ENCODE peak calls at places on chromosome 6, in five cellular contexts. L is K562, K is HepG2, A is HCT116, Q is H1. R is an unnamed sample.

GRCh38 chr6:41428402-41428994 is 93.1 kb downstream of the NCR2 start:
- DNase-seq in L (no peak), K (no peak), A (no peak), Q (no peak), R (no peak)

GRCh38 chr6:71299541-71300470 is 11.2 kb downstream of the OGFRL1 start:
- DNase-seq in L (no peak), K (no peak), A (no peak), Q (no peak), R (no peak)

GRCh38 chr6:116208056-116208785 is 45.7 kb downstream of the TSPYL4 start:
- DNase-seq in L (no peak), K (no peak), A (no peak), Q (no peak), R (no peak)

GRCh38 chr6:12291785-12292604 is 1.8 kb downstream of the EDN1 start:
- DNase-seq in L (no peak), K (peak), A (no peak), Q (peak), R (no peak)

GRCh38 chr6:47288245-47289090 is 21.2 kb downstream of the TNFRSF21 start:
- DNase-seq in L (no peak), K (no peak), A (no peak), Q (no peak), R (no peak)

GRCh38 chr6:18501313-18502013 is 114.3 kb downstream of the RNF144B start:
- DNase-seq in L (no peak), K (no peak), A (no peak), Q (no peak), R (no peak)

GRCh38 chr6:146190581-146190980 is 161.7 kb downstream of the GRM1 start:
- DNase-seq in L (no peak), K (no peak), A (no peak), Q (no peak), R (no peak)

GRCh38 chr6:6686748-6687601 is 98.5 kb downstream of the LY86 start:
- DNase-seq in L (peak), K (peak), A (peak), Q (peak), R (no peak)

GRCh38 chr6:88982720-88983119 is 19.3 kb upstream of the RNGTT start:
- DNase-seq in L (peak), K (peak), A (peak), Q (no peak), R (peak)

GRCh38 chr6:11732036-11732545 is 46.5 kb downstream of the ADTRP start:
- DNase-seq in L (no peak), K (no peak), A (no peak), Q (no peak), R (peak)

GRCh38 chr6:35320031-35320410 is 22.3 kb upstream of the PPARD start:
- DNase-seq in L (no peak), K (no peak), A (no peak), Q (no peak), R (no peak)

GRCh38 chr6:154732538-154732823 is 735 bp upstream of the SCAF8 start:
- DNase-seq in L (no peak), K (no peak), A (no peak), Q (no peak), R (no peak)

GRCh38 chr6:10429638-10430427 is 15.0 kb upstream of the TFAP2A start:
- DNase-seq in L (peak), K (peak), A (no peak), Q (peak), R (peak)

GRCh38 chr6:3417473-3417872 is 39.4 kb downstream of the SLC22A23 start:
- DNase-seq in L (no peak), K (no peak), A (no peak), Q (no peak), R (no peak)

GRCh38 chr6:45613678-45614077 is 235.9 kb upstream of the SUPT3H start:
- DNase-seq in L (no peak), K (no peak), A (no peak), Q (peak), R (no peak)
- H2AFZ ChIP-seq in L (no peak), K (no peak), A (no peak), Q (peak), R (no peak)

DNA sequence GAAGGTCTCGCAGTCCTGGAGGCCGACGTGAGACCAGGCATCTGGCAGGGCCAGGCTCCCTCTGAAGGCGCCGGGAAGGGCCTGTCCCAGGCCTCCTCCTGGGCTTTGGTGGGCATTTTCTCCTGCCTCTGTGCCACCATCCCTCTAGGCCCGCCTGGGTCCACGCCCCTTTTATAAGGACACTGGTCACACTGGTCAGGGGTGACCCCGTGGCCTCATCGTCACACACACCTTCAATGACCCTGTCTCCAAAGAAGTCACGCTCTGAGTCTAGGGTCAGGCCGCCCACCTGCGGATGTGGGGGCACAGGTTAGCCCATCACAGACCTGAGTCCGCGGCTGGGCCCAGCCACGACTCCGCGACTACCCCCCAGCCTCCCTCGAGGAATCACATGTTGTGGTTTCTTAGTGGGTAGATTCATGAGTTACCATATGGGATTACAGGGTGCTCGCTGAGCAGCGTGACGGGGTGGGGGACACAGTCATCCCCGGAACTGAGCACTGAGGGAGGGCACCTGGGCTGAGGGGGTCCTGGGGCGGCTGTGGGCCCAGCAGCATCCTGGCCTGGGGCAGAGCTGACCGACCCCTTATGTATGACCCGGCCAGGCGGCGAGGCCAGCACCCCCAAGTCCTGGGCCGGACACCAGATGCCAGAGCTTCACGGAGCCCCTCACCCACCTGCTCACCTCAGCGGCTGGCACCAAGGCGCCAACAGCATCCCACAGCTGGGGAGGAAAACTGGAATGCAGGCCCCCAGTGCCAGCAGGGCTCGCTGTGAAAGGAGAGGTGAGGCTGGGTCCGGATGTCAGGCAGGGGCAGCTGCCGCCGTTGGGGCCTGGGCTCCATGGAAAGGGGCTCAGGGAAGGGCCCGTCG is 115.9 kb downstream of the DLL1 start:
- DNase-seq in L (no peak), K (no peak), A (no peak), Q (peak), R (no peak)
- TF ChIP-seq SP1 in L (no peak), K (no peak), A (no peak), Q (no peak), R (no peak)

DNA sequence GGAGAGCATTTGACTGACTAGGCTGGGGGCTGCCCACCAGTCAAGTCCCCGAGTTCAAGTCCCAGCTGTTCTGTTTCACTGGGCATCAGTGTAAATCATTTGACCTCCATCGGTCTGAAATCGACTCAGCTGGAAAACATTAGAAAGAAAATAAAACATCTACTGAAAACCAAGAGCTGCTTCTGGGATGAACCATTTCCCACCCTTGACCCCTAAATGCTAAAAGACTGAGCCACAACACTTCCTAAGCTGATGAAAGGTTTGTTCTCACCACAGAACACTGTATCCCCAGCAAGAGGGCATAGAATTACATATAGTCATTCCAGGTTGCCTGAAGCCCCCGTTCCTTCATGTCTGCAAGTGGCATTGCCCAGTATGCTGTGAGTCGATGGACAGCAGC is 237.0 kb upstream of the TAB2 start:
- DNase-seq in L (no peak), K (no peak), A (no peak), Q (no peak), R (no peak)
- H2AFZ ChIP-seq in L (no peak), K (no peak), A (no peak), Q (no peak), R (no peak)

DNA sequence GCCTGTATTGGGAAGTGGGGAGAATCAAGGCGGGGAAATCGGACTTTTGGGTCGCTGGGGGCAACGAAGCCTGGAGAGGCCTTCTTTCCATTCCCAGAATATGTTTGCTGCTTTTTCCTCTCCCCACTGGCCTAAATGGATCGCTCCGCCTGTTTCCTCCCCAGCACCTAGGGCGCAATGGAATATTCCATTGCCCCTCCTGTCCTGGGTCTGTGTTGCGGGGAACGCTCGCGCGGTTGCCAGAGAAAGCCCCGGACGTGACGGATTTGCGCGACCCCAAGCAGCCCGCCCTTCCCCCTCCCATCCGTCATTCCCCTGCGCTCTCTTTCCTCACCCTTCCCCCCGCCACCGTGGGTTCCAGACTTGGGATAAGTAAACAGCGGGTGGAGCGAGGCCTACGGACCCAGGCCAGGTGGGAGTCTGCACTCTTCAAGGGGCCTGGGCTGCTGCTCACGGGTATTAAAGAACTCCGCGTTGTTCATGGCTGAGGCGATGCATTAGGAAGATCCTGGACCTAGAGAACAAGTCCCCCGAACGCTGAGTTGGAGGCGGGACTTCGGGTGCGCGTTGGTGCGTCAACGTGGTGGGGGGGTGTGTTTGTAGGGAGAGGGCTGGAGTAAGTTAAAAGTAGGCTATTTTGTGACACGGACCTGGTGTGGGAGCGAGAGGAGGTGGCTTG is at the start of gene PPT2:
- DNase-seq in L (peak), K (peak), A (peak), Q (peak), R (no peak)
- TF ChIP-seq SP1 in L (peak), K (no peak), A (peak), Q (peak), R (no peak)

R was measured in GM12878.